ENCODE peak calls at places on chromosome 13, in five cellular contexts. Y is adipocyte, P is dermis microvascular lymphatic vessel endothelial cell, X is gastrocnemius medialis, B is GM12891. U is an unnamed sample.
A peak's percentile ranks its signal among the peaks of the same experiment; 100 is the strongest.

GRCh38 chr13:45373116-45373606 is 32.2 kb upstream of the TPT1 start:
- DNase-seq in Y (no peak), P (no peak), X (peak; percentile 39), B (no peak), U (no peak)

GRCh38 chr13:86585826-86586225 is 786.6 kb upstream of the SLITRK6 start:
- DNase-seq in Y (peak; percentile 7), P (no peak), X (no peak), B (no peak), U (no peak)

GRCh38 chr13:74288361-74288911 is 154.2 kb upstream of the KLF12 start:
- DNase-seq in Y (no peak), P (peak; percentile 6), X (peak; percentile 33), B (no peak), U (peak; percentile 16)

GRCh38 chr13:26460652-26461051 is 96.8 kb upstream of the WASF3 start:
- DNase-seq in Y (no peak), P (no peak), X (peak; percentile 86), B (no peak), U (no peak)

GRCh38 chr13:29359181-29359580 is 236.3 kb downstream of the SLC7A1 start:
- DNase-seq in Y (no peak), P (no peak), X (no peak), B (no peak), U (no peak)

GRCh38 chr13:38875186-38875875 is 115.3 kb downstream of the STOML3 start:
- DNase-seq in Y (no peak), P (no peak), X (no peak), B (no peak), U (no peak)

GRCh38 chr13:43303040-43303729 is 279.8 kb downstream of the DNAJC15 start:
- DNase-seq in Y (peak; percentile 76), P (peak; percentile 67), X (peak; percentile 73), B (peak; percentile 17), U (peak; percentile 73)

GRCh38 chr13:49400755-49401659 is 42.9 kb downstream of the CAB39L start:
- DNase-seq in Y (peak; percentile 70), P (no peak), X (no peak), B (no peak), U (no peak)

GRCh38 chr13:44412341-44412935 is 38.8 kb downstream of the SERP2 start:
- DNase-seq in Y (no peak), P (no peak), X (no peak), B (no peak), U (no peak)

GRCh38 chr13:34179481-34179880 is 361.5 kb downstream of the RFC3 start:
- DNase-seq in Y (peak; percentile 37), P (no peak), X (no peak), B (no peak), U (no peak)

GRCh38 chr13:112732679-112733078 is 42.8 kb downstream of the ATP11A start:
- DNase-seq in Y (no peak), P (no peak), X (no peak), B (no peak), U (no peak)

GRCh38 chr13:97978661-97979450 is 25.4 kb downstream of the IPO5 start:
- DNase-seq in Y (peak; percentile 54), P (peak; percentile 85), X (no peak), B (no peak), U (peak; percentile 75)

GRCh38 chr13:38767506-38768265 is 80.8 kb downstream of the FREM2 start:
- DNase-seq in Y (no peak), P (no peak), X (no peak), B (no peak), U (no peak)

GRCh38 chr13:44385401-44385800 is 11.8 kb downstream of the SERP2 start:
- DNase-seq in Y (peak; percentile 58), P (no peak), X (no peak), B (no peak), U (no peak)

GRCh38 chr13:40764587-40765403 is 6.2 kb downstream of the MRPS31 start:
- DNase-seq in Y (no peak), P (no peak), X (no peak), B (no peak), U (no peak)

GRCh38 chr13:96662036-96662435 is 332.2 kb downstream of the OXGR1 start:
- DNase-seq in Y (peak; percentile 15), P (no peak), X (no peak), B (no peak), U (no peak)

GRCh38 chr13:40102360-40102727 is 446.9 kb downstream of the COG6 start:
- DNase-seq in Y (no peak), P (no peak), X (no peak), B (no peak), U (no peak)

GRCh38 chr13:47803131-47803530 is 197.9 kb downstream of the SUCLA2 start:
- DNase-seq in Y (no peak), P (no peak), X (no peak), B (no peak), U (no peak)

GRCh38 chr13:48949566-48950506 is 25.9 kb upstream of the FNDC3A start:
- DNase-seq in Y (peak; percentile 9), P (no peak), X (no peak), B (no peak), U (no peak)

GRCh38 chr13:97911311-97912138 is 42.0 kb upstream of the IPO5 start:
- DNase-seq in Y (peak; percentile 24), P (peak; percentile 22), X (no peak), B (no peak), U (peak; percentile 14)

U was measured in endothelial cell of umbilical vein.